ENCODE peak calls at places on chromosome 9, in five cellular contexts. One of them, this sample, is unnamed.

GRCh38 chr9:125522328-125522725 is 184.7 kb downstream of the MAPKAP1 start:
- DNase-seq in IMR-90: peak
- DNase-seq in H9: no peak
- DNase-seq in H1: no peak
- DNase-seq in mesendoderm: no peak
- DNase-seq in this sample: no peak

GRCh38 chr9:75123696-75124095 is 35.4 kb downstream of the OSTF1 start:
- DNase-seq in IMR-90: no peak
- DNase-seq in H9: no peak
- DNase-seq in H1: no peak
- DNase-seq in mesendoderm: no peak
- DNase-seq in this sample: no peak

GRCh38 chr9:77616191-77616590 is 31.9 kb downstream of the GNA14 start:
- DNase-seq in IMR-90: no peak
- DNase-seq in H9: no peak
- DNase-seq in H1: no peak
- DNase-seq in mesendoderm: no peak
- DNase-seq in this sample: no peak

GRCh38 chr9:29212590-29213373 is 1639.5 kb upstream of the C9orf72 start:
- DNase-seq in IMR-90: no peak
- DNase-seq in H9: peak
- DNase-seq in H1: no peak
- DNase-seq in mesendoderm: peak
- DNase-seq in this sample: peak

GRCh38 chr9:776086-776485 is 65.4 kb upstream of the DMRT1 start:
- DNase-seq in IMR-90: no peak
- DNase-seq in H9: no peak
- DNase-seq in H1: no peak
- DNase-seq in mesendoderm: no peak
- DNase-seq in this sample: no peak

GRCh38 chr9:33331411-33331891 is 41.1 kb downstream of the NFX1 start:
- DNase-seq in IMR-90: peak
- DNase-seq in H9: no peak
- DNase-seq in H1: no peak
- DNase-seq in mesendoderm: no peak
- DNase-seq in this sample: no peak

GRCh38 chr9:18821794-18822193 is 211.2 kb downstream of the SAXO1 start:
- DNase-seq in IMR-90: peak
- DNase-seq in H9: no peak
- DNase-seq in H1: no peak
- DNase-seq in mesendoderm: peak
- DNase-seq in this sample: no peak

GRCh38 chr9:38068616-38068865 is 486 bp downstream of the SHB start:
- DNase-seq in IMR-90: peak
- DNase-seq in H9: no peak
- DNase-seq in H1: no peak
- DNase-seq in mesendoderm: no peak
- DNase-seq in this sample: no peak

GRCh38 chr9:77944556-77945261 is 86.9 kb downstream of the GNAQ start:
- DNase-seq in IMR-90: no peak
- DNase-seq in H9: no peak
- DNase-seq in H1: no peak
- DNase-seq in mesendoderm: peak
- DNase-seq in this sample: peak

GRCh38 chr9:77163889-77164288 is 13.4 kb upstream of the VPS13A start:
- DNase-seq in IMR-90: peak
- DNase-seq in H9: no peak
- DNase-seq in H1: no peak
- DNase-seq in mesendoderm: no peak
- DNase-seq in this sample: no peak

GRCh38 chr9:72984150-72984947 is 31.5 kb upstream of the ALDH1A1 start:
- DNase-seq in IMR-90: no peak
- DNase-seq in H9: no peak
- DNase-seq in H1: no peak
- DNase-seq in mesendoderm: no peak
- DNase-seq in this sample: no peak

GRCh38 chr9:15286288-15286834 is 20.7 kb downstream of the TTC39B start:
- DNase-seq in IMR-90: no peak
- DNase-seq in H9: no peak
- DNase-seq in H1: no peak
- DNase-seq in mesendoderm: no peak
- DNase-seq in this sample: no peak

GRCh38 chr9:90458485-90458884 is 184.1 kb downstream of the DIRAS2 start:
- DNase-seq in IMR-90: no peak
- DNase-seq in H9: peak
- DNase-seq in H1: no peak
- DNase-seq in mesendoderm: peak
- DNase-seq in this sample: no peak

GRCh38 chr9:107208121-107208520 is 75.0 kb upstream of the RAD23B start:
- DNase-seq in IMR-90: peak
- DNase-seq in H9: no peak
- DNase-seq in H1: no peak
- DNase-seq in mesendoderm: no peak
- DNase-seq in this sample: no peak

GRCh38 chr9:72540348-72540873 is 19.0 kb downstream of the TMC1 start:
- DNase-seq in IMR-90: peak
- DNase-seq in H9: no peak
- DNase-seq in H1: no peak
- DNase-seq in mesendoderm: no peak
- DNase-seq in this sample: no peak

GRCh38 chr9:116380496-116380995 is 227.0 kb downstream of the PAPPA start:
- DNase-seq in IMR-90: no peak
- DNase-seq in H9: no peak
- DNase-seq in H1: no peak
- DNase-seq in mesendoderm: no peak
- DNase-seq in this sample: no peak

GRCh38 chr9:71683598-71684235 is 84.6 kb downstream of the CEMIP2 start:
- DNase-seq in IMR-90: peak
- DNase-seq in H9: peak
- DNase-seq in H1: peak
- DNase-seq in mesendoderm: peak
- DNase-seq in this sample: peak

GRCh38 chr9:14498824-14499223 is 184.9 kb upstream of the NFIB start:
- DNase-seq in IMR-90: no peak
- DNase-seq in H9: no peak
- DNase-seq in H1: no peak
- DNase-seq in mesendoderm: no peak
- DNase-seq in this sample: no peak

GRCh38 chr9:14797442-14797841 is 74.9 kb upstream of the CER1 start:
- DNase-seq in IMR-90: no peak
- DNase-seq in H9: no peak
- DNase-seq in H1: no peak
- DNase-seq in mesendoderm: no peak
- DNase-seq in this sample: no peak

GRCh38 chr9:124840300-124840833 is 12.9 kb upstream of the WDR38 start:
- DNase-seq in IMR-90: no peak
- DNase-seq in H9: no peak
- DNase-seq in H1: no peak
- DNase-seq in mesendoderm: no peak
- DNase-seq in this sample: no peak

GRCh38 chr9:81396528-81396927 is 292.8 kb downstream of the TLE1 start:
- DNase-seq in IMR-90: no peak
- DNase-seq in H9: no peak
- DNase-seq in H1: no peak
- DNase-seq in mesendoderm: no peak
- DNase-seq in this sample: no peak

GRCh38 chr9:77588319-77588937 is 59.7 kb downstream of the GNA14 start:
- DNase-seq in IMR-90: peak
- DNase-seq in H9: no peak
- DNase-seq in H1: no peak
- DNase-seq in mesendoderm: peak
- DNase-seq in this sample: peak

GRCh38 chr9:33403941-33404781 is 1.8 kb upstream of the AQP7 start:
- DNase-seq in IMR-90: no peak
- DNase-seq in H9: no peak
- DNase-seq in H1: no peak
- DNase-seq in mesendoderm: no peak
- DNase-seq in this sample: no peak

DNA sequence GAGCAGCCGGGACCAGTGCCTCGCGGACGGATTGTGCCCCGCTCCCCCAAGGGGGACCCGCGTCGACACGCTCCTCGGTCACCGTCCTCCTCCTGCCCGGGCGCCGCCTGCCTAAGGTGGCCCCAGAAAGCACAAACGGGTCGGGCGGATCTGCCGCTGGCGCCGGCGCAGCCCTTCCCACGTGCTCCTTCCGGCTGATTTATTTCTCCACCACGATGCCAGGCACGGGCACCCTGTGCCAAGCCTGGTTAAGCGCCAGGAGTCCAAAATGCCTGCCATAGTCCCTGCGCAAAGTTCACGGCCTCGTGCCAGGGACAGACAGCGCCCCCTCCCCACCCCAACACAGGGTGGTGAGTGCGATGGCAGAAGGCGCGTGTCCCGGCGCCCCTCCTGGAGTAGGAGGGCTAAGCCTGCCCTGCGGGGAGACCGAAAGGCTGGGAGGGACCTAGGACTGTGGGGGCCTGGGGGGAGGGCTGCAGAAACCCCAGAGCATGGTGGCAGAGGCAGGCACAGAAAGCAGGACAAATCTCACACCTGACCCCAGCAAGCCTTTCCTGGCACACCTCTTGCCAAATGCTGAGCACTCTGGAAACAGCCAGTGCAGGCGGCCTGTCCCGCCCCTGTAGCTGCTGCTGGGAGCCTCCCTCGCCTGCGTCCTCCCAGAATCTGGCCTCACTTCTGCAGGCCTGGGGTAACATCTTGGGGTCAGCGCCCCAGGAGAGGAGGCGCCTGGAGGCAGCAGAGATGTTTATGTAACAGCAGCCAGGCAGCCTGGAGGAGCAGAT is 1.0 kb upstream of the NOTCH1 start:
- DNase-seq in IMR-90: peak
- DNase-seq in H9: peak
- DNase-seq in H1: no peak
- DNase-seq in mesendoderm: peak
- DNase-seq in this sample: no peak
- H2BK5ac ChIP-seq in IMR-90: peak
- H2BK5ac ChIP-seq in H9: no peak
- H2BK5ac ChIP-seq in H1: peak
- H2BK5ac ChIP-seq in mesendoderm: no peak
- H2BK5ac ChIP-seq in this sample: peak

DNA sequence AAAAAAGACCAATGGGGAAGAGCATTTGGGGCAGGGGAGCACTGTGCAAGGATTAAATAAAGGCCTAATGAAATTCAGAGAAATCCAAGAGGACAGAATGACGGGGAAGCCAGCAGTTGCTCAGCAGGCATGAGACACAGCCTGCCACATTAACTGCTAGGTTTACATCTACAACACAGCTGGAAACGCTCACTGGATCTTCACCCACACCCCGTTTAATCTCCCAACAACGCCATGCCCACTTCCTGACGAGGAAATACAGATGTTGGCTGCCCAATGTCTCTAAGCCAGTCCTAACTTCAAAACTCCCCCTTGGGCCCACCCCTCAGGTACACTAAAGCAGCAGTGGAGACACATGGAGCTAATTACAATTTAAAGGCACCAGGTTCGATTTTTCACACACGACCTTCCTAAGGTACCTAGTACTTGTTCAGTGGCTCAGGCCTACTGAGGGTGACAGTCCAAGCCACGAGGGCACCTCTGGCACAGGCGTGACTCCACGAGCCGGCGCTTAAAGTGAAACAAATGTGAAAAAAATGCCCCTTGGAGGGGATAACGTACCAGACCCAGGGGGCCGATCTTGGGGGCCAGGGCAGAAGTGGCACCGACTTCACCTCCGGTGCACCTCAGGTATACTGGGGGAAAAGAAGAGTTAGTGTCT is 906 bp downstream of the RPL12 start:
- DNase-seq in IMR-90: peak
- DNase-seq in H9: no peak
- DNase-seq in H1: no peak
- DNase-seq in mesendoderm: peak
- DNase-seq in this sample: no peak
- H2BK5ac ChIP-seq in IMR-90: peak
- H2BK5ac ChIP-seq in H9: no peak
- H2BK5ac ChIP-seq in H1: peak
- H2BK5ac ChIP-seq in mesendoderm: peak
- H2BK5ac ChIP-seq in this sample: peak

GRCh38 chr9:4138180-4138579 is 161.7 kb downstream of the GLIS3 start:
- DNase-seq in IMR-90: no peak
- DNase-seq in H9: no peak
- DNase-seq in H1: no peak
- DNase-seq in mesendoderm: no peak
- DNase-seq in this sample: no peak

GRCh38 chr9:4137234-4137633 is 162.6 kb downstream of the GLIS3 start:
- DNase-seq in IMR-90: peak
- DNase-seq in H9: no peak
- DNase-seq in H1: no peak
- DNase-seq in mesendoderm: peak
- DNase-seq in this sample: no peak

GRCh38 chr9:4139201-4139600 is 160.7 kb downstream of the GLIS3 start:
- DNase-seq in IMR-90: no peak
- DNase-seq in H9: no peak
- DNase-seq in H1: no peak
- DNase-seq in mesendoderm: no peak
- DNase-seq in this sample: no peak

GRCh38 chr9:4138781-4139180 is 161.1 kb downstream of the GLIS3 start:
- DNase-seq in IMR-90: no peak
- DNase-seq in H9: no peak
- DNase-seq in H1: no peak
- DNase-seq in mesendoderm: no peak
- DNase-seq in this sample: no peak

GRCh38 chr9:4137755-4138154 is 162.1 kb downstream of the GLIS3 start:
- DNase-seq in IMR-90: peak
- DNase-seq in H9: no peak
- DNase-seq in H1: no peak
- DNase-seq in mesendoderm: no peak
- DNase-seq in this sample: no peak
- H2BK5ac ChIP-seq in IMR-90: peak
- H2BK5ac ChIP-seq in H9: no peak
- H2BK5ac ChIP-seq in H1: no peak
- H2BK5ac ChIP-seq in mesendoderm: no peak
- H2BK5ac ChIP-seq in this sample: no peak

DNA sequence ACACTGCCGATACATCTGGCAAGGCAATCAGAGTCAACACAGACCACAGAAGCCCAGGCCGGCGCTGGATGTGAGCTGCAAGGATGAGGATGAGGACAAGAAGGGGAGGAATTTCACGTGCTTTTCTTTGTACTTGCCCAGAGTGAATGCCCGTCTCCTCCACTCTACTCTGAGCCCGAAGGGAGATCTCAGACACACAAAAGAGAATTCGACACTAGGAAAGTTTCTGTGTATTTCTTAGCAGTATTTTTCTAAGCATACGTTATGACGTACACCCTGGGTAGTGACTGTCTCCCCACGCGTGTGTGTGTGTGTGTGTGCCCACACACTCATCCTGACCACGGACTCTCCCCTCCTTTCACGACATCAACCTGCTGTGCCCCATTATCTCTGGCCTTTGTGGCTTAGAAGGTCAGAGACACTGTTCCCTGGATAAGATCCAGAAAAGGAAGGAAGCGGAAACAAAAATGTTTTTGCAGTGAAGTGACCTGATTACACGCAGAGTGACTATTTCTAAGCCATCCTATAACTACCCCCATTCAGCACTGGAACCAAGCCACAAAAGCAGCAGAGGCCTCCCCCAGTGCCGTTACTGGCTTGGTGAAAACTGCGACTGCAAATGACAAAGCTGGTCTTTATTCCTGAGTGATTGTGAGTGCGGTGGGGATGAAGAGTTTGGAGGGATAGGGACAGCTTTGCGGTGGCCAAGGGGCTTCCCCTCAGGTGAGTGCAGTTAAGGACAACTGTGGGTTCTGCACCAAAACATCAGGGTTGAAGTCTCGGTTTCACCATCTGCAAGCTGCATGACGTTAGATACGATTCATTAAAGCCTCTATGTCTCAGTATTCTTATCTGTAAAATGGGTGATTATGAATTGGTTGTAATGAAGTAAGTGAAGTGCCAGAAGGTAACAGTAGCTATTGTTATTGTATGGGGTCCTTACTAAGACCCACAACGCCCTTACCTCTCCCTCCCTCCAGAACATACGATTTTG is 227.1 kb upstream of the DAPK1 start:
- DNase-seq in IMR-90: peak
- DNase-seq in H9: no peak
- DNase-seq in H1: no peak
- DNase-seq in mesendoderm: no peak
- DNase-seq in this sample: peak
- H2BK5ac ChIP-seq in IMR-90: peak
- H2BK5ac ChIP-seq in H9: no peak
- H2BK5ac ChIP-seq in H1: no peak
- H2BK5ac ChIP-seq in mesendoderm: no peak
- H2BK5ac ChIP-seq in this sample: no peak